ENCODE peak calls at places on chromosomes 1 and 21, in eight cellular contexts. One of them, this sample, is unnamed.

GRCh38 chr1:59892836-59893811 is 33.4 kb downstream of the CYP2J2 start:
- DNase-seq in naive thymus-derived CD8-positive, alpha-beta T cell: peak
- DNase-seq in astrocyte of the spinal cord: no peak
- DNase-seq in A549: no peak
- DNase-seq in T-helper 2 cell: no peak
- DNase-seq in CD4-positive, CD25-positive, alpha-beta regulatory T cell: no peak
- DNase-seq in activated naive CD4-positive, alpha-beta T cell treated with Interleukin-2 at 50 U/mL for 16 hours: no peak
- DNase-seq in heart left ventricle: no peak
- DNase-seq in this sample: no peak

GRCh38 chr1:212686069-212686468 is 13.6 kb downstream of the BATF3 start:
- DNase-seq in naive thymus-derived CD8-positive, alpha-beta T cell: no peak
- DNase-seq in astrocyte of the spinal cord: no peak
- DNase-seq in A549: no peak
- DNase-seq in T-helper 2 cell: no peak
- DNase-seq in CD4-positive, CD25-positive, alpha-beta regulatory T cell: no peak
- DNase-seq in activated naive CD4-positive, alpha-beta T cell treated with Interleukin-2 at 50 U/mL for 16 hours: no peak
- DNase-seq in heart left ventricle: no peak
- DNase-seq in this sample: no peak

GRCh38 chr21:45499201-45499750 is 43.0 kb downstream of the SLC19A1 start:
- DNase-seq in naive thymus-derived CD8-positive, alpha-beta T cell: no peak
- DNase-seq in astrocyte of the spinal cord: no peak
- DNase-seq in A549: no peak
- DNase-seq in T-helper 2 cell: no peak
- DNase-seq in CD4-positive, CD25-positive, alpha-beta regulatory T cell: no peak
- DNase-seq in activated naive CD4-positive, alpha-beta T cell treated with Interleukin-2 at 50 U/mL for 16 hours: no peak
- DNase-seq in heart left ventricle: peak
- DNase-seq in this sample: no peak

GRCh38 chr1:40651138-40651857 is 14.2 kb downstream of the RIMS3 start:
- DNase-seq in naive thymus-derived CD8-positive, alpha-beta T cell: no peak
- DNase-seq in astrocyte of the spinal cord: no peak
- DNase-seq in A549: no peak
- DNase-seq in T-helper 2 cell: no peak
- DNase-seq in CD4-positive, CD25-positive, alpha-beta regulatory T cell: no peak
- DNase-seq in activated naive CD4-positive, alpha-beta T cell treated with Interleukin-2 at 50 U/mL for 16 hours: no peak
- DNase-seq in heart left ventricle: peak
- DNase-seq in this sample: no peak

GRCh38 chr1:221801773-221802516 is 60.1 kb upstream of the DUSP10 start:
- DNase-seq in naive thymus-derived CD8-positive, alpha-beta T cell: no peak
- DNase-seq in astrocyte of the spinal cord: peak
- DNase-seq in A549: peak
- DNase-seq in T-helper 2 cell: no peak
- DNase-seq in CD4-positive, CD25-positive, alpha-beta regulatory T cell: no peak
- DNase-seq in activated naive CD4-positive, alpha-beta T cell treated with Interleukin-2 at 50 U/mL for 16 hours: no peak
- DNase-seq in heart left ventricle: no peak
- DNase-seq in this sample: no peak

GRCh38 chr1:113912594-113913311 is 7.6 kb downstream of the DCLRE1B start:
- DNase-seq in naive thymus-derived CD8-positive, alpha-beta T cell: no peak
- DNase-seq in astrocyte of the spinal cord: peak
- DNase-seq in A549: no peak
- DNase-seq in T-helper 2 cell: no peak
- DNase-seq in CD4-positive, CD25-positive, alpha-beta regulatory T cell: no peak
- DNase-seq in activated naive CD4-positive, alpha-beta T cell treated with Interleukin-2 at 50 U/mL for 16 hours: no peak
- DNase-seq in heart left ventricle: peak
- DNase-seq in this sample: no peak

GRCh38 chr1:150813028-150813707 is 5.1 kb upstream of the CTSK start:
- DNase-seq in naive thymus-derived CD8-positive, alpha-beta T cell: no peak
- DNase-seq in astrocyte of the spinal cord: peak
- DNase-seq in A549: peak
- DNase-seq in T-helper 2 cell: no peak
- DNase-seq in CD4-positive, CD25-positive, alpha-beta regulatory T cell: no peak
- DNase-seq in activated naive CD4-positive, alpha-beta T cell treated with Interleukin-2 at 50 U/mL for 16 hours: peak
- DNase-seq in heart left ventricle: peak
- DNase-seq in this sample: no peak

GRCh38 chr1:210608766-210609165 is 280.1 kb downstream of the HHAT start:
- DNase-seq in naive thymus-derived CD8-positive, alpha-beta T cell: no peak
- DNase-seq in astrocyte of the spinal cord: no peak
- DNase-seq in A549: no peak
- DNase-seq in T-helper 2 cell: no peak
- DNase-seq in CD4-positive, CD25-positive, alpha-beta regulatory T cell: no peak
- DNase-seq in activated naive CD4-positive, alpha-beta T cell treated with Interleukin-2 at 50 U/mL for 16 hours: no peak
- DNase-seq in heart left ventricle: no peak
- DNase-seq in this sample: no peak

GRCh38 chr1:42962641-42963377 is 4.1 kb upstream of the SLC2A1 start:
- DNase-seq in naive thymus-derived CD8-positive, alpha-beta T cell: no peak
- DNase-seq in astrocyte of the spinal cord: peak
- DNase-seq in A549: peak
- DNase-seq in T-helper 2 cell: no peak
- DNase-seq in CD4-positive, CD25-positive, alpha-beta regulatory T cell: no peak
- DNase-seq in activated naive CD4-positive, alpha-beta T cell treated with Interleukin-2 at 50 U/mL for 16 hours: no peak
- DNase-seq in heart left ventricle: peak
- DNase-seq in this sample: no peak

GRCh38 chr1:81635816-81636215 is 164.9 kb upstream of the ADGRL2 start:
- DNase-seq in naive thymus-derived CD8-positive, alpha-beta T cell: no peak
- DNase-seq in astrocyte of the spinal cord: no peak
- DNase-seq in A549: no peak
- DNase-seq in T-helper 2 cell: no peak
- DNase-seq in CD4-positive, CD25-positive, alpha-beta regulatory T cell: no peak
- DNase-seq in activated naive CD4-positive, alpha-beta T cell treated with Interleukin-2 at 50 U/mL for 16 hours: no peak
- DNase-seq in heart left ventricle: no peak
- DNase-seq in this sample: no peak

GRCh38 chr1:243686149-243686548 is 163.9 kb downstream of the AKT3 start:
- DNase-seq in naive thymus-derived CD8-positive, alpha-beta T cell: no peak
- DNase-seq in astrocyte of the spinal cord: no peak
- DNase-seq in A549: no peak
- DNase-seq in T-helper 2 cell: no peak
- DNase-seq in CD4-positive, CD25-positive, alpha-beta regulatory T cell: no peak
- DNase-seq in activated naive CD4-positive, alpha-beta T cell treated with Interleukin-2 at 50 U/mL for 16 hours: no peak
- DNase-seq in heart left ventricle: no peak
- DNase-seq in this sample: no peak

GRCh38 chr1:112388436-112388835 is 7.6 kb upstream of the CTTNBP2NL start:
- DNase-seq in naive thymus-derived CD8-positive, alpha-beta T cell: no peak
- DNase-seq in astrocyte of the spinal cord: peak
- DNase-seq in A549: no peak
- DNase-seq in T-helper 2 cell: no peak
- DNase-seq in CD4-positive, CD25-positive, alpha-beta regulatory T cell: no peak
- DNase-seq in activated naive CD4-positive, alpha-beta T cell treated with Interleukin-2 at 50 U/mL for 16 hours: no peak
- DNase-seq in heart left ventricle: no peak
- DNase-seq in this sample: no peak

GRCh38 chr1:2630498-2631135 is 2.2 kb downstream of the MMEL1 start:
- DNase-seq in naive thymus-derived CD8-positive, alpha-beta T cell: no peak
- DNase-seq in astrocyte of the spinal cord: no peak
- DNase-seq in A549: no peak
- DNase-seq in T-helper 2 cell: no peak
- DNase-seq in CD4-positive, CD25-positive, alpha-beta regulatory T cell: no peak
- DNase-seq in activated naive CD4-positive, alpha-beta T cell treated with Interleukin-2 at 50 U/mL for 16 hours: no peak
- DNase-seq in heart left ventricle: no peak
- DNase-seq in this sample: no peak

GRCh38 chr1:196393742-196394141 is 214.5 kb downstream of the KCNT2 start:
- DNase-seq in naive thymus-derived CD8-positive, alpha-beta T cell: no peak
- DNase-seq in astrocyte of the spinal cord: peak
- DNase-seq in A549: no peak
- DNase-seq in T-helper 2 cell: no peak
- DNase-seq in CD4-positive, CD25-positive, alpha-beta regulatory T cell: no peak
- DNase-seq in activated naive CD4-positive, alpha-beta T cell treated with Interleukin-2 at 50 U/mL for 16 hours: no peak
- DNase-seq in heart left ventricle: no peak
- DNase-seq in this sample: no peak

GRCh38 chr1:181089777-181090505 is 1.4 kb downstream of the IER5 start:
- DNase-seq in naive thymus-derived CD8-positive, alpha-beta T cell: peak
- DNase-seq in astrocyte of the spinal cord: peak
- DNase-seq in A549: no peak
- DNase-seq in T-helper 2 cell: peak
- DNase-seq in CD4-positive, CD25-positive, alpha-beta regulatory T cell: peak
- DNase-seq in activated naive CD4-positive, alpha-beta T cell treated with Interleukin-2 at 50 U/mL for 16 hours: peak
- DNase-seq in heart left ventricle: peak
- DNase-seq in this sample: peak

GRCh38 chr1:170666661-170667060 is 2.7 kb downstream of the PRRX1 start:
- DNase-seq in naive thymus-derived CD8-positive, alpha-beta T cell: no peak
- DNase-seq in astrocyte of the spinal cord: peak
- DNase-seq in A549: no peak
- DNase-seq in T-helper 2 cell: no peak
- DNase-seq in CD4-positive, CD25-positive, alpha-beta regulatory T cell: no peak
- DNase-seq in activated naive CD4-positive, alpha-beta T cell treated with Interleukin-2 at 50 U/mL for 16 hours: no peak
- DNase-seq in heart left ventricle: no peak
- DNase-seq in this sample: no peak

GRCh38 chr1:239879321-239880170 is 212.1 kb upstream of the FMN2 start:
- DNase-seq in naive thymus-derived CD8-positive, alpha-beta T cell: no peak
- DNase-seq in astrocyte of the spinal cord: no peak
- DNase-seq in A549: no peak
- DNase-seq in T-helper 2 cell: no peak
- DNase-seq in CD4-positive, CD25-positive, alpha-beta regulatory T cell: no peak
- DNase-seq in activated naive CD4-positive, alpha-beta T cell treated with Interleukin-2 at 50 U/mL for 16 hours: no peak
- DNase-seq in heart left ventricle: no peak
- DNase-seq in this sample: no peak

GRCh38 chr21:41779659-41780058 is 12.8 kb upstream of the RIPK4 start:
- DNase-seq in naive thymus-derived CD8-positive, alpha-beta T cell: no peak
- DNase-seq in astrocyte of the spinal cord: no peak
- DNase-seq in A549: no peak
- DNase-seq in T-helper 2 cell: no peak
- DNase-seq in CD4-positive, CD25-positive, alpha-beta regulatory T cell: no peak
- DNase-seq in activated naive CD4-positive, alpha-beta T cell treated with Interleukin-2 at 50 U/mL for 16 hours: no peak
- DNase-seq in heart left ventricle: no peak
- DNase-seq in this sample: no peak

GRCh38 chr21:42117229-42118048 is 46.3 kb downstream of the UMODL1 start:
- DNase-seq in naive thymus-derived CD8-positive, alpha-beta T cell: peak
- DNase-seq in astrocyte of the spinal cord: peak
- DNase-seq in A549: peak
- DNase-seq in T-helper 2 cell: peak
- DNase-seq in CD4-positive, CD25-positive, alpha-beta regulatory T cell: peak
- DNase-seq in activated naive CD4-positive, alpha-beta T cell treated with Interleukin-2 at 50 U/mL for 16 hours: peak
- DNase-seq in heart left ventricle: peak
- DNase-seq in this sample: peak

GRCh38 chr1:234998174-234998741 is 130.4 kb downstream of the TOMM20 start:
- DNase-seq in naive thymus-derived CD8-positive, alpha-beta T cell: no peak
- DNase-seq in astrocyte of the spinal cord: peak
- DNase-seq in A549: peak
- DNase-seq in T-helper 2 cell: no peak
- DNase-seq in CD4-positive, CD25-positive, alpha-beta regulatory T cell: no peak
- DNase-seq in activated naive CD4-positive, alpha-beta T cell treated with Interleukin-2 at 50 U/mL for 16 hours: no peak
- DNase-seq in heart left ventricle: peak
- DNase-seq in this sample: no peak

GRCh38 chr1:182633657-182634281 is 29.6 kb upstream of the RGS16 start:
- DNase-seq in naive thymus-derived CD8-positive, alpha-beta T cell: no peak
- DNase-seq in astrocyte of the spinal cord: no peak
- DNase-seq in A549: no peak
- DNase-seq in T-helper 2 cell: no peak
- DNase-seq in CD4-positive, CD25-positive, alpha-beta regulatory T cell: no peak
- DNase-seq in activated naive CD4-positive, alpha-beta T cell treated with Interleukin-2 at 50 U/mL for 16 hours: no peak
- DNase-seq in heart left ventricle: no peak
- DNase-seq in this sample: no peak